ENCODE peak calls at places on chromosomes 16 and 17, in ten cellular contexts. One of them, this sample, is unnamed.

GRCh38 chr16:89506113-89506504 is 2.1 kb upstream of the SPG7 start:
- DNase-seq in EH: no peak
- DNase-seq in hepatocyte: no peak
- DNase-seq in naive thymus-derived CD8-positive, alpha-beta T cell: no peak
- DNase-seq in iris pigment epithelial cell: no peak
- DNase-seq in endothelial cell: no peak
- DNase-seq in lung: no peak
- DNase-seq in LHCN-M2: no peak
- DNase-seq in GM12891: no peak
- DNase-seq in CD4-positive, alpha-beta T cell: no peak
- DNase-seq in this sample: no peak

GRCh38 chr17:50905460-50905803 is 39.3 kb upstream of the TOB1 start:
- DNase-seq in EH: no peak
- DNase-seq in endothelial cell: no peak
- DNase-seq in GM12891: no peak
- DNase-seq in CD4-positive, alpha-beta T cell: no peak
- DNase-seq in hepatocyte: peak
- DNase-seq in iris pigment epithelial cell: no peak
- DNase-seq in lung: no peak
- DNase-seq in LHCN-M2: peak
- DNase-seq in naive thymus-derived CD8-positive, alpha-beta T cell: no peak
- DNase-seq in this sample: no peak

GRCh38 chr16:67030221-67030962 is 1.4 kb downstream of the CBFB start:
- DNase-seq in LHCN-M2: no peak
- DNase-seq in endothelial cell: no peak
- DNase-seq in naive thymus-derived CD8-positive, alpha-beta T cell: no peak
- DNase-seq in EH: no peak
- DNase-seq in GM12891: no peak
- DNase-seq in hepatocyte: no peak
- DNase-seq in CD4-positive, alpha-beta T cell: no peak
- DNase-seq in iris pigment epithelial cell: no peak
- DNase-seq in lung: no peak
- DNase-seq in this sample: no peak

GRCh38 chr17:82439194-82439828 is 11.2 kb downstream of the CYBC1 start:
- DNase-seq in lung: no peak
- DNase-seq in CD4-positive, alpha-beta T cell: no peak
- DNase-seq in EH: no peak
- DNase-seq in GM12891: no peak
- DNase-seq in hepatocyte: no peak
- DNase-seq in naive thymus-derived CD8-positive, alpha-beta T cell: peak
- DNase-seq in iris pigment epithelial cell: no peak
- DNase-seq in LHCN-M2: no peak
- DNase-seq in endothelial cell: no peak
- DNase-seq in this sample: no peak

GRCh38 chr17:68870427-68870826 is 84.8 kb downstream of the ABCA8 start:
- DNase-seq in CD4-positive, alpha-beta T cell: no peak
- DNase-seq in LHCN-M2: no peak
- DNase-seq in hepatocyte: no peak
- DNase-seq in lung: no peak
- DNase-seq in iris pigment epithelial cell: no peak
- DNase-seq in EH: no peak
- DNase-seq in naive thymus-derived CD8-positive, alpha-beta T cell: no peak
- DNase-seq in endothelial cell: no peak
- DNase-seq in GM12891: no peak
- DNase-seq in this sample: no peak

GRCh38 chr16:78748471-78748929 is 649.0 kb downstream of the WWOX start:
- DNase-seq in CD4-positive, alpha-beta T cell: no peak
- DNase-seq in hepatocyte: no peak
- DNase-seq in naive thymus-derived CD8-positive, alpha-beta T cell: no peak
- DNase-seq in iris pigment epithelial cell: no peak
- DNase-seq in lung: no peak
- DNase-seq in EH: no peak
- DNase-seq in endothelial cell: no peak
- DNase-seq in LHCN-M2: no peak
- DNase-seq in GM12891: no peak
- DNase-seq in this sample: peak

GRCh38 chr17:78613423-78613822 is 36.2 kb upstream of the DNAH17 start:
- DNase-seq in endothelial cell: no peak
- DNase-seq in CD4-positive, alpha-beta T cell: no peak
- DNase-seq in LHCN-M2: no peak
- DNase-seq in naive thymus-derived CD8-positive, alpha-beta T cell: no peak
- DNase-seq in hepatocyte: no peak
- DNase-seq in GM12891: no peak
- DNase-seq in lung: no peak
- DNase-seq in iris pigment epithelial cell: no peak
- DNase-seq in EH: no peak
- DNase-seq in this sample: no peak

GRCh38 chr17:43871947-43872690 is 25.1 kb downstream of the CD300LG start:
- DNase-seq in EH: peak
- DNase-seq in hepatocyte: no peak
- DNase-seq in iris pigment epithelial cell: no peak
- DNase-seq in naive thymus-derived CD8-positive, alpha-beta T cell: no peak
- DNase-seq in LHCN-M2: no peak
- DNase-seq in endothelial cell: no peak
- DNase-seq in CD4-positive, alpha-beta T cell: no peak
- DNase-seq in GM12891: no peak
- DNase-seq in lung: peak
- DNase-seq in this sample: no peak

GRCh38 chr16:88428616-88429386 is 24.3 kb upstream of the ZFPM1 start:
- DNase-seq in GM12891: no peak
- DNase-seq in iris pigment epithelial cell: no peak
- DNase-seq in LHCN-M2: no peak
- DNase-seq in naive thymus-derived CD8-positive, alpha-beta T cell: no peak
- DNase-seq in EH: no peak
- DNase-seq in CD4-positive, alpha-beta T cell: no peak
- DNase-seq in endothelial cell: no peak
- DNase-seq in lung: no peak
- DNase-seq in hepatocyte: no peak
- DNase-seq in this sample: no peak

GRCh38 chr17:81731271-81731670 is 19.2 kb downstream of the SLC25A10 start:
- DNase-seq in EH: peak
- DNase-seq in hepatocyte: peak
- DNase-seq in endothelial cell: no peak
- DNase-seq in GM12891: no peak
- DNase-seq in naive thymus-derived CD8-positive, alpha-beta T cell: no peak
- DNase-seq in iris pigment epithelial cell: peak
- DNase-seq in CD4-positive, alpha-beta T cell: no peak
- DNase-seq in LHCN-M2: peak
- DNase-seq in lung: no peak
- DNase-seq in this sample: no peak

GRCh38 chr17:79242873-79243602 is 168.4 kb downstream of the ENGASE start:
- DNase-seq in iris pigment epithelial cell: no peak
- DNase-seq in GM12891: no peak
- DNase-seq in endothelial cell: no peak
- DNase-seq in naive thymus-derived CD8-positive, alpha-beta T cell: no peak
- DNase-seq in EH: no peak
- DNase-seq in hepatocyte: no peak
- DNase-seq in CD4-positive, alpha-beta T cell: no peak
- DNase-seq in LHCN-M2: no peak
- DNase-seq in lung: no peak
- DNase-seq in this sample: no peak

GRCh38 chr17:37278247-37278894 is 97.4 kb upstream of the C17orf78 start:
- DNase-seq in hepatocyte: no peak
- DNase-seq in iris pigment epithelial cell: no peak
- DNase-seq in naive thymus-derived CD8-positive, alpha-beta T cell: no peak
- DNase-seq in lung: no peak
- DNase-seq in EH: no peak
- DNase-seq in GM12891: no peak
- DNase-seq in LHCN-M2: no peak
- DNase-seq in endothelial cell: no peak
- DNase-seq in CD4-positive, alpha-beta T cell: no peak
- DNase-seq in this sample: no peak

GRCh38 chr17:70808596-70808995 is 639.3 kb downstream of the KCNJ2 start:
- DNase-seq in naive thymus-derived CD8-positive, alpha-beta T cell: no peak
- DNase-seq in lung: no peak
- DNase-seq in iris pigment epithelial cell: no peak
- DNase-seq in CD4-positive, alpha-beta T cell: no peak
- DNase-seq in endothelial cell: no peak
- DNase-seq in GM12891: no peak
- DNase-seq in EH: no peak
- DNase-seq in LHCN-M2: peak
- DNase-seq in hepatocyte: peak
- DNase-seq in this sample: peak

GRCh38 chr17:12813680-12814079 is 24.4 kb downstream of the ARHGAP44 start:
- DNase-seq in hepatocyte: no peak
- DNase-seq in lung: no peak
- DNase-seq in endothelial cell: no peak
- DNase-seq in LHCN-M2: no peak
- DNase-seq in EH: no peak
- DNase-seq in naive thymus-derived CD8-positive, alpha-beta T cell: no peak
- DNase-seq in iris pigment epithelial cell: no peak
- DNase-seq in GM12891: no peak
- DNase-seq in CD4-positive, alpha-beta T cell: no peak
- DNase-seq in this sample: no peak

GRCh38 chr16:25126820-25127232 is 15.3 kb downstream of the LCMT1 start:
- DNase-seq in hepatocyte: peak
- DNase-seq in iris pigment epithelial cell: peak
- DNase-seq in naive thymus-derived CD8-positive, alpha-beta T cell: no peak
- DNase-seq in GM12891: no peak
- DNase-seq in EH: peak
- DNase-seq in endothelial cell: no peak
- DNase-seq in lung: peak
- DNase-seq in CD4-positive, alpha-beta T cell: no peak
- DNase-seq in LHCN-M2: peak
- DNase-seq in this sample: peak

GRCh38 chr17:61511480-61512182 is 59.4 kb downstream of the TBX4 start:
- DNase-seq in endothelial cell: no peak
- DNase-seq in GM12891: no peak
- DNase-seq in LHCN-M2: no peak
- DNase-seq in hepatocyte: no peak
- DNase-seq in lung: no peak
- DNase-seq in iris pigment epithelial cell: no peak
- DNase-seq in EH: peak
- DNase-seq in naive thymus-derived CD8-positive, alpha-beta T cell: no peak
- DNase-seq in CD4-positive, alpha-beta T cell: no peak
- DNase-seq in this sample: no peak

GRCh38 chr16:79997257-79997656 is 396.7 kb upstream of the MAF start:
- DNase-seq in EH: peak
- DNase-seq in LHCN-M2: peak
- DNase-seq in endothelial cell: no peak
- DNase-seq in hepatocyte: no peak
- DNase-seq in lung: no peak
- DNase-seq in GM12891: no peak
- DNase-seq in iris pigment epithelial cell: peak
- DNase-seq in naive thymus-derived CD8-positive, alpha-beta T cell: no peak
- DNase-seq in CD4-positive, alpha-beta T cell: no peak
- DNase-seq in this sample: peak

GRCh38 chr17:50668025-50668837 is 33.5 kb downstream of the ABCC3 start:
- DNase-seq in endothelial cell: no peak
- DNase-seq in hepatocyte: no peak
- DNase-seq in GM12891: no peak
- DNase-seq in lung: no peak
- DNase-seq in CD4-positive, alpha-beta T cell: no peak
- DNase-seq in LHCN-M2: no peak
- DNase-seq in iris pigment epithelial cell: peak
- DNase-seq in naive thymus-derived CD8-positive, alpha-beta T cell: no peak
- DNase-seq in EH: peak
- DNase-seq in this sample: peak

GRCh38 chr17:37813753-37814152 is 68.9 kb upstream of the HNF1B start:
- DNase-seq in hepatocyte: no peak
- DNase-seq in EH: peak
- DNase-seq in LHCN-M2: peak
- DNase-seq in CD4-positive, alpha-beta T cell: no peak
- DNase-seq in endothelial cell: no peak
- DNase-seq in iris pigment epithelial cell: peak
- DNase-seq in GM12891: no peak
- DNase-seq in lung: no peak
- DNase-seq in naive thymus-derived CD8-positive, alpha-beta T cell: no peak
- DNase-seq in this sample: peak

GRCh38 chr17:11140028-11140427 is 101.0 kb upstream of the SHISA6 start:
- DNase-seq in EH: no peak
- DNase-seq in LHCN-M2: no peak
- DNase-seq in hepatocyte: no peak
- DNase-seq in endothelial cell: no peak
- DNase-seq in CD4-positive, alpha-beta T cell: no peak
- DNase-seq in lung: no peak
- DNase-seq in iris pigment epithelial cell: no peak
- DNase-seq in GM12891: no peak
- DNase-seq in naive thymus-derived CD8-positive, alpha-beta T cell: no peak
- DNase-seq in this sample: peak

GRCh38 chr16:50252082-50252611 is 14.2 kb upstream of the ADCY7 start:
- DNase-seq in hepatocyte: no peak
- DNase-seq in endothelial cell: no peak
- DNase-seq in CD4-positive, alpha-beta T cell: no peak
- DNase-seq in EH: no peak
- DNase-seq in lung: no peak
- DNase-seq in GM12891: no peak
- DNase-seq in LHCN-M2: no peak
- DNase-seq in iris pigment epithelial cell: no peak
- DNase-seq in naive thymus-derived CD8-positive, alpha-beta T cell: no peak
- DNase-seq in this sample: no peak

GRCh38 chr16:4347765-4348509 is 3.2 kb downstream of the PAM16 start:
- DNase-seq in CD4-positive, alpha-beta T cell: no peak
- DNase-seq in naive thymus-derived CD8-positive, alpha-beta T cell: no peak
- DNase-seq in hepatocyte: no peak
- DNase-seq in LHCN-M2: no peak
- DNase-seq in endothelial cell: no peak
- DNase-seq in GM12891: no peak
- DNase-seq in EH: no peak
- DNase-seq in lung: peak
- DNase-seq in iris pigment epithelial cell: no peak
- DNase-seq in this sample: no peak

GRCh38 chr17:67042104-67042899 is 2.1 kb upstream of the CACNG1 start:
- DNase-seq in CD4-positive, alpha-beta T cell: no peak
- DNase-seq in GM12891: no peak
- DNase-seq in endothelial cell: no peak
- DNase-seq in iris pigment epithelial cell: no peak
- DNase-seq in EH: no peak
- DNase-seq in hepatocyte: no peak
- DNase-seq in lung: no peak
- DNase-seq in naive thymus-derived CD8-positive, alpha-beta T cell: no peak
- DNase-seq in LHCN-M2: no peak
- DNase-seq in this sample: no peak

GRCh38 chr17:82019905-82020873 is 2.5 kb downstream of the CENPX start:
- DNase-seq in hepatocyte: peak
- DNase-seq in EH: peak
- DNase-seq in endothelial cell: peak
- DNase-seq in lung: peak
- DNase-seq in GM12891: peak
- DNase-seq in LHCN-M2: peak
- DNase-seq in naive thymus-derived CD8-positive, alpha-beta T cell: peak
- DNase-seq in iris pigment epithelial cell: peak
- DNase-seq in CD4-positive, alpha-beta T cell: peak
- DNase-seq in this sample: peak

This sample was measured in MCF 10A.